ENCODE peak calls at places on chromosomes 5 and 9, in six cellular contexts. A is neuronal stem cell, K is IMR-90, T is H9, E is H1, S is trophoblast cell. W is an unnamed sample.

GRCh38 chr5:9361835-9362234 is 184.0 kb downstream of the SEMA5A start:
- DNase-seq in A (peak), K (peak), T (peak), E (peak), S (peak), W (peak)

GRCh38 chr9:136519263-136520052 is 26.4 kb downstream of the NOTCH1 start:
- DNase-seq in A (no peak), K (no peak), T (no peak), E (no peak), S (no peak), W (no peak)

GRCh38 chr5:56327810-56328209 is 94.7 kb upstream of the ANKRD55 start:
- DNase-seq in A (no peak), K (no peak), T (no peak), E (no peak), S (no peak), W (peak)

GRCh38 chr5:147479949-147480348 is 29.9 kb downstream of the DPYSL3 start:
- DNase-seq in A (no peak), K (peak), T (peak), E (no peak), S (no peak), W (peak)

GRCh38 chr9:71048271-71048670 is 73.2 kb downstream of the TRPM3 start:
- DNase-seq in A (no peak), K (no peak), T (no peak), E (no peak), S (no peak), W (no peak)

GRCh38 chr5:20556364-20556763 is 568.4 kb upstream of the CDH18 start:
- DNase-seq in A (no peak), K (no peak), T (no peak), E (no peak), S (no peak), W (peak)

GRCh38 chr9:128406848-128407391 is 13.7 kb upstream of the CERCAM start:
- DNase-seq in A (no peak), K (peak), T (no peak), E (no peak), S (no peak), W (no peak)

GRCh38 chr5:142748568-142749249 is 21.5 kb upstream of the ARHGAP26 start:
- DNase-seq in A (peak), K (no peak), T (peak), E (peak), S (peak), W (no peak)

GRCh38 chr9:122446819-122447484 is 30.8 kb downstream of the OR1J1 start:
- DNase-seq in A (no peak), K (peak), T (no peak), E (no peak), S (no peak), W (no peak)

GRCh38 chr9:131854334-131854733 is 114.5 kb upstream of the RAPGEF1 start:
- DNase-seq in A (no peak), K (no peak), T (no peak), E (no peak), S (no peak), W (no peak)

GRCh38 chr9:104961238-104961637 is 33.3 kb upstream of the ABCA1 start:
- DNase-seq in A (peak), K (peak), T (peak), E (peak), S (peak), W (peak)

GRCh38 chr9:134304712-134305111 is 21.5 kb upstream of the RXRA start:
- DNase-seq in A (no peak), K (no peak), T (no peak), E (no peak), S (no peak), W (no peak)

GRCh38 chr9:100700689-100701318 is 122.9 kb downstream of the CAVIN4 start:
- DNase-seq in A (peak), K (peak), T (peak), E (peak), S (peak), W (no peak)

GRCh38 chr9:109424618-109425017 is 73.5 kb downstream of the PTPN3 start:
- DNase-seq in A (no peak), K (no peak), T (no peak), E (no peak), S (no peak), W (no peak)

GRCh38 chr9:109427886-109428285 is 70.2 kb downstream of the PTPN3 start:
- DNase-seq in A (no peak), K (no peak), T (no peak), E (no peak), S (no peak), W (no peak)

GRCh38 chr9:109423877-109424276 is 74.2 kb downstream of the PTPN3 start:
- DNase-seq in A (no peak), K (no peak), T (no peak), E (no peak), S (no peak), W (no peak)

GRCh38 chr9:109428854-109429253 is 69.3 kb downstream of the PTPN3 start:
- DNase-seq in A (no peak), K (no peak), T (no peak), E (no peak), S (no peak), W (peak)

DNA sequence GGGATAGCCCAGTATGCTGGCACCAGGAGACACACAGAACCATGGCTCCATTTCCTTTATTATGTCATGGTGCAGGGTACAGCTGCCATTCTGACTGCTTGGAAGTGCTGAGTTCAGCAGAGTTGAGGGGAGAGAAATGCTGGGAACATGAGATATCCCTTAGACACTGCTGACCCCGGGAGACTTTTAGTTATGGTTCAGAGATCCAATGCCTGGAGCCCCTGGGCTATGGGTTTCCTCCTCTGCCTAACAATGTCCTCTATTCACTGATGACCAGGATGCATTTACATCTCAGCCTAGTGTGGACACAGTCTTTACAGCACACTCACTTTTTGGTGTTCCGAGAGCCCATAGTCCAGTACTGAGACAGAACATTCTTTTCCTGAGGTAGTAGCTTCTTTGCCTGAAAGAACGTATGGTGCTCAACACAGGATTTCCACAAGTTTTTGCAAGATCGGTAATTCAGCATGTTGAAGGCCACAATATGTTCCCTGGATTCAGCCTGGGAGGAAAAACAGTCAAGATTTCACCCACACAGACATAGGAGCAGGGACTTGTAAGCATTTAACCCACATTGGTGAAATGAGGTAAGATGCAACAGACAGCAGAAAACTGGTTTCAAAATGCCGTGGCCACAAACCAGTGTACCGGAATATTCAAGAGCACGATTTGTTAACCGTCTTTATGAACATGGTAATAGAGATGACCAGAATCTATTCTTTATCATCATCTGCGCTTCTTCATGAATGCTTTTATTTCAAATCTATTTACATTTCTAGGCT is 71.3 kb downstream of the PTPN3 start:
- DNase-seq in A (no peak), K (no peak), T (no peak), E (no peak), S (no peak), W (no peak)
- H2AFZ ChIP-seq in A (peak), K (no peak), T (no peak), E (no peak), S (no peak), W (no peak)

GRCh38 chr5:67004730-67005350 is 191.8 kb downstream of the CD180 start:
- DNase-seq in A (no peak), K (no peak), T (peak), E (no peak), S (no peak), W (peak)
- H2BK120ac ChIP-seq in A (no peak), K (peak), T (no peak), E (no peak), S (peak), W (no peak)

GRCh38 chr5:159582756-159583523 is 252.7 kb upstream of the IL12B start:
- DNase-seq in A (no peak), K (peak), T (no peak), E (no peak), S (peak), W (peak)

GRCh38 chr5:159576902-159577301 is 246.6 kb upstream of the IL12B start:
- DNase-seq in A (no peak), K (no peak), T (no peak), E (no peak), S (no peak), W (no peak)

GRCh38 chr5:159586941-159587340 is 256.7 kb upstream of the IL12B start:
- DNase-seq in A (no peak), K (no peak), T (no peak), E (no peak), S (no peak), W (no peak)

DNA sequence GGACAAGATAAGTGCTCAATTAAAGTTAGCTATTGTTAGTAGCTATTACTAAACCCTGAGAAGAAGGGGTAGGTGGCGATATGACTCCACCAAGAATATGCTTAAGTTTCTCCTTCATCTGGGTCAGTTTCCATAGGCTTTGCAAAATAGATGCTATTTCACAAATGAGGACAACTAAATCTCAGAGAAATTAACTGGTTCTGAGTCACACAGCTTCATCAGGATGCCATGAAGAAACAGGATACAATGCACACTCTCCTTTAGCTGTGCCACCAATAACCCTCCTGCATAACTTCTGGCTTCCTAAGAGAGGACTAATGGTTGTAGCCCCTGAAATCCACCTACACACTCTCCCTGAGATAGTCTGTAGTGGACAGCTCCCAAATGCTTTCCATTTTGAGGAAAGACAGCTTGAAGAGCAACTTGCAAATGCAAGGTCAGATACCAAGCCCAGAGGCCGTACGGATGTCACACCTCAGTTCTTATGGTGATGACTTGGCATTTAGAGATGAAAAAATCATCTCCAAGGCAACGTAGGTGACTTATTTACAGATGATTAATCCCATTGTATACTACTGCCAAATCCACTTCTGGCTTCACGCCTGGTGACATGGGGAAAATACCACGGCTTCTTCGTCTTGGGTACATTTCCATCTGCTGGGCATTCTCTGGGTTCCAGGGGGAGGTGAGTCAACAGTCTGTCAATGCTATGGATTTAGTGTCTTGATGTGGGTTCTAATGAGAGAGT is 251.4 kb upstream of the IL12B start:
- DNase-seq in A (no peak), K (peak), T (no peak), E (no peak), S (no peak), W (peak)
- H2AFZ ChIP-seq in A (no peak), K (no peak), T (no peak), E (no peak), S (no peak), W (no peak)

GRCh38 chr5:108561416-108562204 is 179.7 kb upstream of the FBXL17 start:
- DNase-seq in A (no peak), K (peak), T (peak), E (no peak), S (no peak), W (peak)

GRCh38 chr5:108562205-108562454 is 180.2 kb upstream of the FBXL17 start:
- DNase-seq in A (no peak), K (no peak), T (no peak), E (no peak), S (no peak), W (no peak)

GRCh38 chr5:108557686-108558085 is 175.8 kb upstream of the FBXL17 start:
- DNase-seq in A (no peak), K (peak), T (no peak), E (no peak), S (peak), W (peak)

GRCh38 chr5:108560581-108560980 is 178.7 kb upstream of the FBXL17 start:
- DNase-seq in A (no peak), K (peak), T (no peak), E (no peak), S (peak), W (peak)

GRCh38 chr5:108556414-108556813 is 174.5 kb upstream of the FBXL17 start:
- DNase-seq in A (no peak), K (no peak), T (no peak), E (no peak), S (no peak), W (peak)
- H2BK120ac ChIP-seq in A (no peak), K (peak), T (no peak), E (no peak), S (no peak), W (no peak)

DNA sequence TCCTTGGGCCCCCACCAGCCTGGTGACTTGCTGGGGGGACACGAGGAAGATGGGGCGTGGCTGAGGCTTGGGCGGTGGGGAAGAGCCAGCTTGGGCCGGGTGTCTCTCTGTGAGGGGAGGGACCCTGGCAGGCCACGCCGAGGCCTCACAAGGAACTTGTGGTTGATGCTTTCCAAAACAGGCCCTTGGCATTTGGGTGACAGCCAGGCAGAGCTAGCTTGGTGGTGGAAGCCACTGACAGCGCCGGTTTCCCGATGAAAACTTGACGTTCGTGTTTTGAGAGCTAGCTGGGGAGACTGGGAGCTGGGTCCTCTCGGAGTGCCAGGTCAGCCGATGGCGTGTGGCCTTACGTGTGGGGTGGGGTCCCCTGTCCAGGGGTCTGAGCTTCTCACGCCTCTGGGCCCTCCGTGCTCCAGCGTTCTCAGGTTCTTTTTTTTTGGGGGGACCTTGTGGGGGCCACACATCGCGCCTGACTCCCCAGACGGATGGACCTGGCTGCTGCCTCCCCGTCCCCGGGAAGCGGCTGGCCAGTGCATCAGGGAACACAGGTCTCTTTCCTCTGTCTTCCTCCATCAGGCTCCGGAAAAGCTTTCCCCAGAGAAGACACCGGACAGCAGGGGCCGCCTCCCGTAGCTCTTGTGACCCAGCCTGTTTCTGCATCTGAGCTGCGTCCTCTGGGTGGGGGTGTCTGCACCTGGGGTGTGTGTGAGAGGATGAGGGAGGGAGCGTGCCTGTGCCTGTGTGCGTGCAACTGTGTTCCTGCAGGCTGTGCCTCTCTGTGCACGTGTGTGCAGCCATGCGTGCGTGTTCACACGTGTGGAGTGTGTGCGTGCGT is 129.3 kb upstream of the LPCAT1 start:
- DNase-seq in A (no peak), K (no peak), T (peak), E (peak), S (no peak), W (no peak)
- H2AFZ ChIP-seq in A (peak), K (peak), T (no peak), E (no peak), S (no peak), W (no peak)

DNA sequence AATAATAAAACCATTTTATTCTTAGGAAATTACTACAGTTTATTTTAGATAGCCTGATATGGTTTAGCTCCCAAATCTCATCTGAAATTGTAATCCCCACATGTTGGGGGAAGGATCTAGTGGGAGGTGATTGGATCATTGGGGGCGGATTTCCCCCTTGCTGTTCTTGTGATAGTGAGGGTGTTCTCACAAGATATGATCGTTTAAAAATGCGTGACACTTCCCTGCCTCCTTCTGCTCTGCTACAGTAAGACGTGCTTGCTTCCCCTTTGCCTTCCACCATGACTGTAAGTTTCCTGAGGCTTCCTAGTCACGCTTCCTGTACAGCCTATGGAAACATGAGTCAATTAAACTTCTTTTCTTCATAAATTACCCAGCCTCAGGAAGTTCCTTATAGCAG is 122.4 kb upstream of the FGF10 start:
- DNase-seq in A (no peak), K (no peak), T (no peak), E (no peak), S (no peak), W (no peak)
- H2BK120ac ChIP-seq in A (no peak), K (no peak), T (no peak), E (no peak), S (no peak), W (no peak)

DNA sequence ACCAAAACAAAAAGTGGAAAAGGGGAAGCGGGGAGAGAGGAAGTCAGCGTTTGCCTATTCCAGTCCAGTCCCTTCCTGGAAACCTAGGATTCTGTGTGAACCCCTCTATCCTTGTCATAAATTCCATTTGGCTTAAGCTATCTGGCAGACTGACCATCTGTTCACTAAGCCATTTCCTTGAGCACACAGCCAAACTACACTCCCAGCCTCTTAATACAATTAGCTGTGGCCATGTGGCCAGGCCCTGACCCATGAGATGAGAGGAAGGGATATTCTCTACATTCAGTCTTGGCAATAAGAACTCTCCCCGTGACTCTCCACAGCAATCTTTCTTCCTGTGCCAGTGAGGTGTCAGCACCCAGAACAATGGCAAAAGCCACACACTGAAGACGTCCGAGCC is 424.8 kb downstream of the TLE1 start:
- DNase-seq in A (no peak), K (peak), T (no peak), E (no peak), S (no peak), W (peak)
- H2AFZ ChIP-seq in A (no peak), K (no peak), T (no peak), E (peak), S (no peak), W (no peak)

DNA sequence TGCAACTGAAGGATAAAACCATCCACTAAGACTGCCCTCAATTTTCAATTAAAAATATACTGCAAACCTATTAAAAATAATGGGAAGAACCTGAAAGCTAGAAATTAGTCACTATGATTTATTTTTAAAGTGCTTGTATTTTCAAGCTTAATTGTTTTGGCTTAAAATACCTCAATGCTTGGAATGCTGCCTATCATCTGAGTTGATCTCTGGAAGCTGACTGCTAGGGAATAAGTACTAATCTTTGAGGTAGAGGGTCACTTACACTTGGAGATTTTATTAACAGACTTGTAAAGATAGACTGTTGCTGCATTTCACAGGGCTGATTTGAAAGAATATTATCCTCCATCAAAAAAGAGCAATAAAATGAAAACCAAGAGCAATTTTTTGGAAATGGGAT is 6.2 kb downstream of the PCSK1 start:
- DNase-seq in A (no peak), K (no peak), T (no peak), E (no peak), S (peak), W (no peak)
- H2BK120ac ChIP-seq in A (no peak), K (no peak), T (no peak), E (no peak), S (no peak), W (no peak)

W was measured in mesenchymal stem cell.